ENCODE peak calls at places on chromosomes 12 and 14, in seven cellular contexts. One of them, this sample, is unnamed. For H3K4me1, the result is how much of the 10 kb centered on the place peaks cover.

GRCh38 chr14:32077081-32078029 is at the start of gene ARHGAP5:
- DNase-seq in cardiac muscle cell: peak
- DNase-seq in HCT116: no peak
- DNase-seq in body of pancreas: no peak
- DNase-seq in PC-9: peak
- DNase-seq in A549: no peak
- DNase-seq in testis: peak
- DNase-seq in this sample: no peak

GRCh38 chr12:4148418-4149056 is 125.0 kb upstream of the CCND2 start:
- DNase-seq in testis: no peak
- DNase-seq in body of pancreas: peak
- DNase-seq in PC-9: no peak
- DNase-seq in HCT116: no peak
- DNase-seq in A549: no peak
- DNase-seq in cardiac muscle cell: no peak
- DNase-seq in this sample: no peak

GRCh38 chr12:1915082-1915968 is 3.1 kb downstream of the CACNA2D4 start:
- DNase-seq in A549: no peak
- DNase-seq in testis: peak
- DNase-seq in body of pancreas: no peak
- DNase-seq in cardiac muscle cell: no peak
- DNase-seq in HCT116: no peak
- DNase-seq in PC-9: no peak
- DNase-seq in this sample: no peak

GRCh38 chr12:113158439-113159203 is 9.1 kb downstream of the CFAP73 start:
- DNase-seq in body of pancreas: no peak
- DNase-seq in HCT116: no peak
- DNase-seq in testis: no peak
- DNase-seq in cardiac muscle cell: no peak
- DNase-seq in PC-9: no peak
- DNase-seq in A549: no peak
- DNase-seq in this sample: no peak

GRCh38 chr12:117854339-117855012 is 114.3 kb downstream of the KSR2 start:
- DNase-seq in PC-9: peak
- DNase-seq in cardiac muscle cell: peak
- DNase-seq in testis: peak
- DNase-seq in A549: peak
- DNase-seq in body of pancreas: peak
- DNase-seq in HCT116: no peak
- DNase-seq in this sample: no peak

GRCh38 chr14:89279649-89280232 is 137.3 kb downstream of the FOXN3 start:
- DNase-seq in body of pancreas: no peak
- DNase-seq in A549: no peak
- DNase-seq in HCT116: no peak
- DNase-seq in PC-9: no peak
- DNase-seq in testis: no peak
- DNase-seq in cardiac muscle cell: peak
- DNase-seq in this sample: no peak

GRCh38 chr12:6769003-6769389 is 2.8 kb downstream of the PTMS start:
- DNase-seq in body of pancreas: peak
- DNase-seq in A549: no peak
- DNase-seq in HCT116: no peak
- DNase-seq in PC-9: peak
- DNase-seq in cardiac muscle cell: peak
- DNase-seq in testis: peak
- DNase-seq in this sample: no peak

GRCh38 chr12:67161322-67161918 is 107.7 kb upstream of the CAND1 start:
- DNase-seq in A549: peak
- DNase-seq in body of pancreas: peak
- DNase-seq in cardiac muscle cell: peak
- DNase-seq in PC-9: no peak
- DNase-seq in HCT116: no peak
- DNase-seq in testis: peak
- DNase-seq in this sample: no peak

GRCh38 chr14:75711796-75712211 is 50.8 kb downstream of the TTLL5 start:
- DNase-seq in A549: peak
- DNase-seq in body of pancreas: peak
- DNase-seq in PC-9: peak
- DNase-seq in testis: peak
- DNase-seq in cardiac muscle cell: peak
- DNase-seq in HCT116: peak
- DNase-seq in this sample: peak

GRCh38 chr14:105332352-105332874 is 17.9 kb downstream of the PACS2 start:
- DNase-seq in body of pancreas: no peak
- DNase-seq in HCT116: no peak
- DNase-seq in testis: no peak
- DNase-seq in PC-9: no peak
- DNase-seq in cardiac muscle cell: no peak
- DNase-seq in A549: no peak
- DNase-seq in this sample: no peak

GRCh38 chr14:55975281-55975905 is 142.8 kb upstream of the PELI2 start:
- DNase-seq in A549: no peak
- DNase-seq in cardiac muscle cell: no peak
- DNase-seq in testis: no peak
- DNase-seq in HCT116: no peak
- DNase-seq in body of pancreas: no peak
- DNase-seq in PC-9: no peak
- DNase-seq in this sample: no peak

GRCh38 chr14:45902241-45902640 is 649.2 kb upstream of the MIS18BP1 start:
- DNase-seq in HCT116: no peak
- DNase-seq in PC-9: no peak
- DNase-seq in A549: no peak
- DNase-seq in body of pancreas: no peak
- DNase-seq in cardiac muscle cell: no peak
- DNase-seq in testis: no peak
- DNase-seq in this sample: no peak

GRCh38 chr12:123474493-123475255 is 16.7 kb downstream of the SNRNP35 start:
- DNase-seq in A549: no peak
- DNase-seq in body of pancreas: no peak
- DNase-seq in cardiac muscle cell: no peak
- DNase-seq in testis: no peak
- DNase-seq in HCT116: no peak
- DNase-seq in PC-9: no peak
- DNase-seq in this sample: no peak

GRCh38 chr12:6370994-6371754 is 4.2 kb downstream of the SCNN1A start:
- DNase-seq in testis: no peak
- DNase-seq in PC-9: peak
- DNase-seq in cardiac muscle cell: no peak
- DNase-seq in body of pancreas: peak
- DNase-seq in HCT116: peak
- DNase-seq in A549: peak
- DNase-seq in this sample: peak

GRCh38 chr14:56814468-56815074 is 4.3 kb upstream of the OTX2 start:
- DNase-seq in HCT116: no peak
- DNase-seq in A549: no peak
- DNase-seq in body of pancreas: no peak
- DNase-seq in testis: no peak
- DNase-seq in PC-9: no peak
- DNase-seq in cardiac muscle cell: no peak
- DNase-seq in this sample: no peak

GRCh38 chr12:121767525-121768016 is 25.9 kb downstream of the RHOF start:
- DNase-seq in testis: peak
- DNase-seq in PC-9: no peak
- DNase-seq in HCT116: no peak
- DNase-seq in cardiac muscle cell: no peak
- DNase-seq in A549: no peak
- DNase-seq in body of pancreas: peak
- DNase-seq in this sample: no peak

GRCh38 chr12:94427520-94428381 is 31.9 kb downstream of the CEP83 start:
- DNase-seq in cardiac muscle cell: peak
- DNase-seq in testis: peak
- DNase-seq in A549: no peak
- DNase-seq in body of pancreas: peak
- DNase-seq in HCT116: no peak
- DNase-seq in PC-9: no peak
- DNase-seq in this sample: no peak

DNA sequence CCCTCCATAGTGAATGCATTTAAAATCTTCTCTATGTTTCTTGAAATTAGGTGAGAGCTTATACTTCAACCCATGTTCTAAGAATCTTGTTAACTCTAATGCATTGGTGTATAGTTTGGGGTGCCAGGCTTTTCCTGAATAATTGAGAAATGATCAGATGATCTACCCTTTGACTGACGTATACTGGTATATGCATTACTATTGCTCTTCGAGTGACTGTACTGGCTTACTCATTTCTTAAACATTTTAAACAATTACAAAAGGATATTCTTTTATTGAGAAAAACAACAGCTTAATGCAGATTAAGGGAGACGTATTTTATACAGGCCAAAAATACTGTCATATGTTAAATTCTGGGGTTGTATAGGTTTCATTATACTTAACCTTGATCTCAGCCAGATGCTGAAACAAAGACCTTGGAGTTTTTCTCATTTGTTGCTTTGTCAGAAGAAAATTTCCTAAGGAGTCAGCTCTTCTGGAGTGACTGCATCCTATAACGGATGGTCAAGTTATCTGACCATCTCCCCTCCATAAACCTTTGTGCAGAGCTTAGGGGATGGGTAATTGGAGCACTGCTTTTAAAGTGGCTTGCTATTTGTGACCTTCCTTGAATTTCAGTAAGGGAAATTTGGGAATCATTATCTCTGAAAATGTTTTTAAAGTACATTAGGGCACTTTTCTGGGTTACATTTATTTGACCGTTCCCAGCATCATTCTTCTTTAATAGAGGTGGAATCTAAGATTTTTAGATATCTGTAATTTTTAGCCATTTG is 507.6 kb downstream of the PCNX1 start:
- DNase-seq in HCT116: no peak
- DNase-seq in PC-9: no peak
- DNase-seq in cardiac muscle cell: no peak
- DNase-seq in testis: no peak
- DNase-seq in A549: no peak
- DNase-seq in body of pancreas: no peak
- DNase-seq in this sample: no peak
- H3K4me3 ChIP-seq in HCT116: no peak
- H3K4me3 ChIP-seq in PC-9: no peak
- H3K4me3 ChIP-seq in cardiac muscle cell: no peak
- H3K4me3 ChIP-seq in testis: no peak
- H3K4me3 ChIP-seq in A549: no peak
- H3K4me3 ChIP-seq in body of pancreas: no peak
- H3K4me3 ChIP-seq in this sample: no peak

GRCh38 chr14:77313374-77313773 is 7.3 kb downstream of the POMT2 start:
- DNase-seq in testis: no peak
- DNase-seq in HCT116: no peak
- DNase-seq in PC-9: no peak
- DNase-seq in A549: no peak
- DNase-seq in cardiac muscle cell: no peak
- DNase-seq in body of pancreas: no peak
- DNase-seq in this sample: no peak

GRCh38 chr14:77310041-77310440 is 10.6 kb downstream of the POMT2 start:
- DNase-seq in A549: no peak
- DNase-seq in PC-9: no peak
- DNase-seq in HCT116: no peak
- DNase-seq in cardiac muscle cell: no peak
- DNase-seq in testis: no peak
- DNase-seq in body of pancreas: no peak
- DNase-seq in this sample: no peak

GRCh38 chr14:77309122-77309521 is 11.6 kb downstream of the POMT2 start:
- DNase-seq in PC-9: no peak
- DNase-seq in HCT116: no peak
- DNase-seq in cardiac muscle cell: no peak
- DNase-seq in A549: no peak
- DNase-seq in testis: no peak
- DNase-seq in body of pancreas: no peak
- DNase-seq in this sample: no peak

GRCh38 chr14:77314043-77314442 is 6.6 kb downstream of the POMT2 start:
- DNase-seq in testis: no peak
- DNase-seq in body of pancreas: no peak
- DNase-seq in A549: no peak
- DNase-seq in PC-9: no peak
- DNase-seq in HCT116: no peak
- DNase-seq in cardiac muscle cell: no peak
- DNase-seq in this sample: peak

DNA sequence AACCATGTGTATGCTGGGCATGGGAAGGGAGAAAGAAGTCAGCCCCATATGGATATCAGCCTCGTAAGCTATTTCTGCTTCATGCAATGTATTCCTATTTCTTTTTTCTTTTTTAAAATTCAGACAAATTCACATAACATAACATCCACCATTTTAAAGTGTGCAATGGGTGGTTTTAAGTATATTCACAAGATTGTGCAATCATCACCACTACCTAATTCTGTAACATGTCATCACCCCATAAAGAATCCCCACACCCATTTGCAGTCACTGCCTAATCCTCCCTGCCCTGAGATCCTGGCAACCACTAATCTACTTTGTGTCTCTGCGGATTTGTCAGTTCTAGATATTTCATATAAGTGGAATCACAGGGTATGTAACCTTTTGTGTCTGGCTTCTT is 9.5 kb downstream of the POMT2 start:
- DNase-seq in body of pancreas: no peak
- DNase-seq in testis: no peak
- DNase-seq in PC-9: no peak
- DNase-seq in HCT116: no peak
- DNase-seq in A549: no peak
- DNase-seq in cardiac muscle cell: no peak
- DNase-seq in this sample: no peak
- H3K4me1 ChIP-seq in body of pancreas: under half
- H3K4me1 ChIP-seq in testis: half or more
- H3K4me1 ChIP-seq in PC-9: under half
- H3K4me1 ChIP-seq in HCT116: under half
- H3K4me1 ChIP-seq in A549: half or more
- H3K4me1 ChIP-seq in cardiac muscle cell: under half
- H3K4me1 ChIP-seq in this sample: under half

GRCh38 chr14:104140213-104140462 is 1.8 kb downstream of the KIF26A start:
- DNase-seq in cardiac muscle cell: no peak
- DNase-seq in body of pancreas: no peak
- DNase-seq in A549: no peak
- DNase-seq in HCT116: no peak
- DNase-seq in testis: no peak
- DNase-seq in PC-9: no peak
- DNase-seq in this sample: no peak

GRCh38 chr14:104138098-104138890 is at the start of gene KIF26A:
- DNase-seq in testis: peak
- DNase-seq in HCT116: peak
- DNase-seq in A549: peak
- DNase-seq in body of pancreas: no peak
- DNase-seq in PC-9: no peak
- DNase-seq in cardiac muscle cell: peak
- DNase-seq in this sample: no peak

GRCh38 chr14:104137297-104138097 is 890 bp upstream of the KIF26A start:
- DNase-seq in cardiac muscle cell: peak
- DNase-seq in testis: peak
- DNase-seq in body of pancreas: peak
- DNase-seq in PC-9: peak
- DNase-seq in A549: peak
- DNase-seq in HCT116: no peak
- DNase-seq in this sample: no peak

GRCh38 chr14:104139460-104140212 is 1.2 kb downstream of the KIF26A start:
- DNase-seq in A549: no peak
- DNase-seq in PC-9: no peak
- DNase-seq in HCT116: no peak
- DNase-seq in body of pancreas: no peak
- DNase-seq in testis: no peak
- DNase-seq in cardiac muscle cell: no peak
- DNase-seq in this sample: no peak

GRCh38 chr14:104138891-104139459 is 588 bp downstream of the KIF26A start:
- DNase-seq in HCT116: no peak
- DNase-seq in body of pancreas: no peak
- DNase-seq in A549: no peak
- DNase-seq in PC-9: no peak
- DNase-seq in cardiac muscle cell: no peak
- DNase-seq in testis: no peak
- DNase-seq in this sample: no peak
- H3K4me3 ChIP-seq in HCT116: peak
- H3K4me3 ChIP-seq in body of pancreas: no peak
- H3K4me3 ChIP-seq in A549: peak
- H3K4me3 ChIP-seq in PC-9: no peak
- H3K4me3 ChIP-seq in cardiac muscle cell: peak
- H3K4me3 ChIP-seq in testis: peak
- H3K4me3 ChIP-seq in this sample: no peak

GRCh38 chr12:69057742-69058141 is 124.8 kb upstream of the CPM start:
- DNase-seq in HCT116: no peak
- DNase-seq in PC-9: no peak
- DNase-seq in body of pancreas: no peak
- DNase-seq in testis: no peak
- DNase-seq in cardiac muscle cell: no peak
- DNase-seq in A549: no peak
- DNase-seq in this sample: no peak
- H3K4me1 ChIP-seq in HCT116: under half
- H3K4me1 ChIP-seq in PC-9: under half
- H3K4me1 ChIP-seq in body of pancreas: under half
- H3K4me1 ChIP-seq in testis: under half
- H3K4me1 ChIP-seq in cardiac muscle cell: under half
- H3K4me1 ChIP-seq in A549: under half
- H3K4me1 ChIP-seq in this sample: under half

This sample was measured in keratinocyte.